ENCODE peak calls at places on chromosomes 3 and 15, in eight cellular contexts. D, T, L, M, E, P, B and H are unnamed samples. For H3K4me1, the result is how much of the 10 kb centered on the place peaks cover.

GRCh38 chr3:125593991-125594574 is 1.2 kb downstream of the OSBPL11 start:
- DNase-seq in D (peak), T (no peak), L (no peak), M (peak), E (no peak), P (no peak), B (no peak), H (no peak)

GRCh38 chr15:92806763-92807162 is 93.4 kb upstream of the CHD2 start:
- DNase-seq in D (no peak), T (no peak), L (no peak), M (no peak), E (no peak), P (no peak), B (no peak), H (no peak)

GRCh38 chr3:178223876-178224275 is 312.4 kb upstream of the KCNMB2 start:
- DNase-seq in D (peak), T (peak), L (no peak), M (no peak), E (no peak), P (no peak), B (no peak), H (no peak)

GRCh38 chr3:102225407-102226132 is 209.2 kb upstream of the ZPLD1 start:
- DNase-seq in D (peak), T (peak), L (no peak), M (peak), E (no peak), P (no peak), B (peak), H (no peak)

GRCh38 chr15:80052597-80053304 is 6.7 kb upstream of the ZFAND6 start:
- DNase-seq in D (no peak), T (no peak), L (no peak), M (no peak), E (no peak), P (no peak), B (no peak), H (no peak)

GRCh38 chr15:88393719-88394519 is 73.3 kb downstream of the MRPL46 start:
- DNase-seq in D (no peak), T (no peak), L (no peak), M (no peak), E (no peak), P (no peak), B (no peak), H (no peak)

GRCh38 chr3:47227678-47228077 is 54.9 kb downstream of the KIF9 start:
- DNase-seq in D (no peak), T (no peak), L (no peak), M (peak), E (no peak), P (no peak), B (no peak), H (no peak)

GRCh38 chr3:108469126-108469525 is 41.3 kb downstream of the MYH15 start:
- DNase-seq in D (no peak), T (no peak), L (no peak), M (no peak), E (no peak), P (no peak), B (no peak), H (no peak)

GRCh38 chr15:79168922-79169322 is 78.3 kb upstream of the RASGRF1 start:
- DNase-seq in D (peak), T (no peak), L (no peak), M (no peak), E (no peak), P (no peak), B (peak), H (no peak)

GRCh38 chr15:64455951-64456350 is 4.4 kb upstream of the ZNF609 start:
- DNase-seq in D (peak), T (no peak), L (no peak), M (no peak), E (no peak), P (no peak), B (no peak), H (no peak)

GRCh38 chr3:132145833-132146232 is 111.0 kb upstream of the CPNE4 start:
- DNase-seq in D (peak), T (peak), L (no peak), M (no peak), E (no peak), P (no peak), B (no peak), H (no peak)

GRCh38 chr15:49876401-49877038 is 242.5 kb downstream of the ATP8B4 start:
- DNase-seq in D (peak), T (no peak), L (no peak), M (peak), E (no peak), P (no peak), B (peak), H (no peak)

GRCh38 chr3:115363071-115363470 is 216.0 kb upstream of the ZBTB20 start:
- DNase-seq in D (no peak), T (peak), L (no peak), M (no peak), E (no peak), P (no peak), B (no peak), H (no peak)

GRCh38 chr15:40436116-40436891 is 4.4 kb upstream of the BAHD1 start:
- DNase-seq in D (no peak), T (no peak), L (no peak), M (peak), E (no peak), P (no peak), B (peak), H (no peak)

GRCh38 chr15:34637305-34637704 is 53.9 kb upstream of the GOLGA8B start:
- DNase-seq in D (no peak), T (no peak), L (no peak), M (no peak), E (no peak), P (no peak), B (no peak), H (no peak)
- H3K4me1 ChIP-seq in D (under half), T (under half), L (under half), M (under half), E (under half), P (under half), B (under half), H (under half)

DNA sequence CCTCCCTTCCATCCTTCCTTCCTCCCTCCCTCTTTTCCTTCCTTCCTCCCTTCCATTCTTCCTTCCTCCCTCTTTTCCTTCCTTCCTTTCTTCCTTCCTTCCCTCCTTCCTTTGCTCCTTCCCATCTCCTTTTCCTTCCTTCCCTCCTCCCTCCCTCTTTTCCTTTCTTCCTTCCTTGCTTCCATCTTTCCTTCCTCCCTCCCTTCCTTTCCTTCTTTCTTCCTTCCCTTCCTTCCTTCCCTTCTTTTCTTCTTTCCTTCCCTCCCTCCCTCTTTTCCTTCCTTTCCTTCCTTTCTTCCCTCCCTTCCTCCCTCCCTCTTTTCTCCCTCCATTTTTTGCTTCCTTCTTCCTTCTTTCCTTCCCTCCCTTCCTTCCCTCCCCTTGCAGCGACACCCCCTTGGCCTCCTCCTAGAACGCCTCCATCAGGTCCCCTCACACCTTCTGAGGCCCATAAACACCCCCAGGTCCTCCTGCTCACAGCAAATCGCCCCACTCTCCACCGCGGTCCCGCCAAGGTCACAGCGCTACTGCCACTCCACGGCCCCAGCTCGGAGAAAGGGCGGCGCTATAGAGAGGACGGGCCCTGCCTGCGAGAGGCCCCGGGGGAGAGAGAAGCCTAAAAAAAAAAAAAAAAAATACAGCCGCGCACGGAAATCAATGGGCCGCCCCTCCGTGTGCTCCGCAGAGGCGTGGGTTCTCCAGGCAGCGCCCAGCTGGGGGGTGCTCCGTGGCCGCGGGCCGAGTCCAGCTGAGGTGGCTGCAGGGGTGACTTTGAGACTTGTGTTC is 328.2 kb downstream of the OCA2 start:
- DNase-seq in D (no peak), T (no peak), L (no peak), M (no peak), E (no peak), P (no peak), B (no peak), H (no peak)
- H3K4me1 ChIP-seq in D (under half), T (under half), L (under half), M (under half), E (under half), P (under half), B (under half), H (under half)

DNA sequence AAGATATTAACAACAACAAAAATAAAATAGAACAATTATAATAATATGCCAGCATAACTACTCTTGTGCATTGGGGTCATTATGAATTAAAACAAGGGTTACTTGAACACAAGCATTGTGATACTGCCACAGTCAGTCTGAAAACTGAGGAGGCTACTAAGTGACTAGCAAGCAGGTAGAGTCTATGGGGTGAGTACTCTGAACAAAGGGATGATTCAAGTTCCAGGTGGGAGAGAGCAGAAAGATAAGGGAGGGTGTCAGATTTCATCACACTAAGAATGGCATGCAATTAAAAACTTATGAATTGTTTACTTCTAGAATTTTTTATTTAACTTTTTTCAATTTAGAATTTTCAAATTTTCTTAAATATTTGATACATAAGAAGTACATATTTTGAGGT is 754.4 kb upstream of the GOLIM4 start:
- DNase-seq in D (no peak), T (no peak), L (no peak), M (no peak), E (no peak), P (no peak), B (no peak), H (no peak)
- H3K4me1 ChIP-seq in D (under half), T (under half), L (under half), M (under half), E (under half), P (under half), B (under half), H (under half)

DNA sequence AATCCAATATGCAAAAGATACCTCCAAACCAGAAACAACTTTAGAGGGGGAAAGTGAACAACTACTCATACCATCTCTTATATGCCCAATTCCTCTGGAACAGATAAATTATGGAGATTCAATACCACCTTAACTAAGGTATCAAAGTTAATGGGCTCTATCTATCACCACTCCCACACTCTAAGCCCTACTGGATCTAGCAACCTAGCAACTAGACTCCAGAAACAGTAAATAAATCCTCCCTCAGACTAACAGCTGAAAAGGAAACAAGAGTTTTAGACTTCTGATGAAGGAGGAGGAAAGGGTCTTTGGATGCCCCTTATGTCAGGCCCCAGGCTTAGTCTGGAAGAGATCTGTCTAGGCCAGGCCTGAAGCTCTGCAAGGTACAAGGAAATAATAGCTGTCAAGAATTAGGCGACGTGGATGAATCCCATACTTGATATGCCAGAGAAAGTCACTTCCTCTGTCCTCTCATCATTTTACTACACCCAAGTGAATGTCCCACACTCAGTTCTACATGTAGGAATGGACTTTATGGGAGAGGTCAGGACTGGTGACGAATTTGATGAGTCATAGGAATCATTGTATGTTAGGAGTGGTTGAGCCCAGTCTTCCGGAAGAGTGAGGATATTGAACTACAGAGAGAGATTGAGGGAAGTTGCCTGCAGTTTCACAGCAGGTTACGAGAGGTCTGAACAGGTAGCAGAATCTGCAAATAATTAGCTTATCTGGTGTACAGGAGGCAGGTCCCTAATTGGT is 113.8 kb downstream of the AKAP13 start:
- DNase-seq in D (peak), T (peak), L (no peak), M (peak), E (no peak), P (no peak), B (no peak), H (no peak)
- H3K4me1 ChIP-seq in D (under half), T (under half), L (under half), M (under half), E (under half), P (under half), B (under half), H (under half)

GRCh38 chr3:149659173-149659468 is 1.3 kb upstream of the WWTR1 start:
- DNase-seq in D (no peak), T (no peak), L (no peak), M (no peak), E (no peak), P (no peak), B (no peak), H (no peak)
- H3K4me1 ChIP-seq in D (under half), T (under half), L (under half), M (under half), E (under half), P (under half), B (under half), H (under half)